ENCODE peak calls at places on chromosomes 4 and X, in four cellular contexts. V is NCI-H524 treated with DMSO at 0.1 percent for 48 hours, W is H54, M is choroid plexus epithelial cell. D is an unnamed sample.

GRCh38 chr4:6435010-6435409 is 37.4 kb downstream of the PPP2R2C start:
- DNase-seq in M (no peak), W (no peak), V (no peak), D (no peak)

GRCh38 chr4:3248811-3249661 is at the start of gene MSANTD1:
- DNase-seq in M (peak), W (no peak), V (no peak), D (no peak)

GRCh38 chr4:54877006-54877405 is 219.2 kb downstream of the KIT start:
- DNase-seq in V (no peak), M (peak), W (no peak), D (no peak)

GRCh38 chrX:140710710-140711109 is 1.2 kb downstream of the LINC00632 start:
- DNase-seq in W (no peak), V (peak), M (no peak), D (peak)

GRCh38 chrX:81414630-81415029 is 212.7 kb downstream of the SH3BGRL start:
- DNase-seq in V (no peak), W (no peak), M (peak), D (no peak)

GRCh38 chr4:104491826-104492771 is 2.6 kb downstream of the CXXC4 start:
- DNase-seq in M (no peak), W (no peak), V (peak), D (no peak)

GRCh38 chr4:128322986-128323385 is 35.4 kb upstream of the PGRMC2 start:
- DNase-seq in M (peak), W (peak), V (no peak), D (no peak)

GRCh38 chr4:146507607-146508006 is 14.1 kb downstream of the SLC10A7 start:
- DNase-seq in V (no peak), W (no peak), M (peak), D (no peak)

GRCh38 chr4:7540654-7541413 is 106.1 kb upstream of the PSAPL1 start:
- DNase-seq in W (peak), M (no peak), V (no peak), D (no peak)

D was measured in substantia nigra.